ENCODE peak calls at places on chromosome 9, in ten cellular contexts. F, S, J, I, A, Q, G, E, C and U are unnamed samples.

GRCh38 chr9:5481744-5482027 is 28.6 kb upstream of the PDCD1LG2 start:
- DNase-seq in F (no peak), S (no peak), J (no peak), I (no peak), A (no peak), Q (no peak), G (no peak), E (no peak), C (no peak), U (no peak)

GRCh38 chr9:84839538-84839937 is 170.0 kb downstream of the NTRK2 start:
- DNase-seq in F (no peak), S (no peak), J (no peak), I (no peak), A (no peak), Q (peak; percentile 75), G (no peak), E (no peak), C (no peak), U (no peak)

GRCh38 chr9:84271887-84272556 is 68.5 kb downstream of the SLC28A3 start:
- DNase-seq in F (no peak), S (peak; percentile 30), J (no peak), I (no peak), A (no peak), Q (no peak), G (no peak), E (no peak), C (no peak), U (no peak)

GRCh38 chr9:110821064-110821463 is 152.5 kb downstream of the MUSK start:
- DNase-seq in F (no peak), S (no peak), J (no peak), I (no peak), A (no peak), Q (no peak), G (no peak), E (no peak), C (no peak), U (no peak)

GRCh38 chr9:88221110-88221509 is 82.8 kb upstream of the SPATA31C2 start:
- DNase-seq in F (no peak), S (no peak), J (no peak), I (no peak), A (no peak), Q (no peak), G (no peak), E (no peak), C (no peak), U (no peak)

GRCh38 chr9:112361602-112362001 is 18.3 kb upstream of the HSDL2 start:
- DNase-seq in F (no peak), S (peak; percentile 41), J (peak; percentile 40), I (no peak), A (no peak), Q (no peak), G (no peak), E (no peak), C (no peak), U (no peak)

GRCh38 chr9:126745574-126746411 is 59.0 kb upstream of the ZBTB43 start:
- DNase-seq in F (no peak), S (no peak), J (no peak), I (no peak), A (no peak), Q (no peak), G (peak; percentile 15), E (no peak), C (no peak), U (no peak)

GRCh38 chr9:112761912-112762651 is 11.5 kb downstream of the SNX30 start:
- DNase-seq in F (no peak), S (no peak), J (no peak), I (no peak), A (no peak), Q (no peak), G (no peak), E (no peak), C (no peak), U (no peak)

GRCh38 chr9:79581794-79582193 is 10.0 kb downstream of the TLE4 start:
- DNase-seq in F (peak; percentile 5), S (no peak), J (no peak), I (no peak), A (peak; percentile 25), Q (peak; percentile 59), G (no peak), E (no peak), C (no peak), U (no peak)

GRCh38 chr9:108913391-108913790 is 20.5 kb downstream of the ELP1 start:
- DNase-seq in F (no peak), S (no peak), J (no peak), I (no peak), A (no peak), Q (no peak), G (no peak), E (no peak), C (no peak), U (no peak)

GRCh38 chr9:127221695-127222094 is 42.9 kb upstream of the GARNL3 start:
- DNase-seq in F (no peak), S (no peak), J (no peak), I (no peak), A (no peak), Q (no peak), G (no peak), E (no peak), C (no peak), U (no peak)